ENCODE peak calls at places on chromosome 5, in four cellular contexts. One of them, this sample, is unnamed.
A peak's percentile ranks its signal among the peaks of the same experiment; 100 is the strongest.

GRCh38 chr5:151212361-151212899 is 11.5 kb downstream of the CCDC69 start:
- DNase-seq in AG09309: no peak
- DNase-seq in fibroblast of pulmonary artery: no peak
- DNase-seq in neural progenitor cell: no peak
- DNase-seq in this sample: no peak

GRCh38 chr5:137688248-137688840 is 47.5 kb downstream of the KLHL3 start:
- DNase-seq in fibroblast of pulmonary artery: no peak
- DNase-seq in AG09309: no peak
- DNase-seq in neural progenitor cell: no peak
- DNase-seq in this sample: no peak

GRCh38 chr5:139185589-139185988 is 12.6 kb downstream of the SIL1 start:
- DNase-seq in neural progenitor cell: no peak
- DNase-seq in AG09309: no peak
- DNase-seq in fibroblast of pulmonary artery: no peak
- DNase-seq in this sample: no peak

GRCh38 chr5:73438048-73438896 is 10.3 kb downstream of the FOXD1 start:
- DNase-seq in fibroblast of pulmonary artery: no peak
- DNase-seq in AG09309: no peak
- DNase-seq in neural progenitor cell: no peak
- DNase-seq in this sample: no peak

GRCh38 chr5:40656766-40657165 is 22.9 kb upstream of the PTGER4 start:
- DNase-seq in neural progenitor cell: no peak
- DNase-seq in fibroblast of pulmonary artery: no peak
- DNase-seq in AG09309: no peak
- DNase-seq in this sample: no peak

GRCh38 chr5:117424559-117424958 is 849.9 kb upstream of the SEMA6A start:
- DNase-seq in neural progenitor cell: no peak
- DNase-seq in fibroblast of pulmonary artery: no peak
- DNase-seq in AG09309: no peak
- DNase-seq in this sample: no peak

GRCh38 chr5:133627180-133627579 is 14.8 kb upstream of the FSTL4 start:
- DNase-seq in AG09309: no peak
- DNase-seq in neural progenitor cell: no peak
- DNase-seq in fibroblast of pulmonary artery: no peak
- DNase-seq in this sample: no peak

GRCh38 chr5:96885518-96886338 is 9.4 kb downstream of the ERAP2 start:
- DNase-seq in fibroblast of pulmonary artery: no peak
- DNase-seq in AG09309: no peak
- DNase-seq in neural progenitor cell: no peak
- DNase-seq in this sample: peak; percentile 19

GRCh38 chr5:76402880-76403712 is at the start of gene IQGAP2:
- DNase-seq in neural progenitor cell: peak; percentile 87
- DNase-seq in fibroblast of pulmonary artery: peak; percentile 52
- DNase-seq in AG09309: no peak
- DNase-seq in this sample: peak; percentile 90

GRCh38 chr5:136724161-136724560 is 358.8 kb upstream of the TRPC7 start:
- DNase-seq in AG09309: no peak
- DNase-seq in neural progenitor cell: no peak
- DNase-seq in fibroblast of pulmonary artery: no peak
- DNase-seq in this sample: no peak

GRCh38 chr5:135438712-135439111 is 8.4 kb downstream of the DCANP1 start:
- DNase-seq in fibroblast of pulmonary artery: no peak
- DNase-seq in neural progenitor cell: no peak
- DNase-seq in AG09309: no peak
- DNase-seq in this sample: no peak

GRCh38 chr5:73303139-73304079 is 130.4 kb downstream of the TMEM174 start:
- DNase-seq in neural progenitor cell: peak; percentile 76
- DNase-seq in fibroblast of pulmonary artery: no peak
- DNase-seq in AG09309: no peak
- DNase-seq in this sample: no peak

GRCh38 chr5:97425511-97425910 is 242.5 kb upstream of the RIOK2 start:
- DNase-seq in fibroblast of pulmonary artery: peak; percentile 46
- DNase-seq in AG09309: no peak
- DNase-seq in neural progenitor cell: peak; percentile 53
- DNase-seq in this sample: no peak

GRCh38 chr5:139140631-139141071 is 57.5 kb downstream of the SIL1 start:
- DNase-seq in AG09309: no peak
- DNase-seq in fibroblast of pulmonary artery: peak; percentile 18
- DNase-seq in neural progenitor cell: no peak
- DNase-seq in this sample: no peak

GRCh38 chr5:55324815-55325418 is 17.1 kb downstream of the MTREX start:
- DNase-seq in fibroblast of pulmonary artery: peak; percentile 73
- DNase-seq in neural progenitor cell: peak; percentile 20
- DNase-seq in AG09309: no peak
- DNase-seq in this sample: no peak

GRCh38 chr5:113218200-113218599 is 216.6 kb downstream of the TSSK1B start:
- DNase-seq in fibroblast of pulmonary artery: no peak
- DNase-seq in AG09309: no peak
- DNase-seq in neural progenitor cell: no peak
- DNase-seq in this sample: no peak

GRCh38 chr5:73374520-73375235 is 73.9 kb downstream of the FOXD1 start:
- DNase-seq in fibroblast of pulmonary artery: peak; percentile 73
- DNase-seq in neural progenitor cell: no peak
- DNase-seq in AG09309: no peak
- DNase-seq in this sample: no peak

GRCh38 chr5:107153304-107153703 is 517.4 kb downstream of the EFNA5 start:
- DNase-seq in fibroblast of pulmonary artery: no peak
- DNase-seq in neural progenitor cell: no peak
- DNase-seq in AG09309: no peak
- DNase-seq in this sample: no peak

GRCh38 chr5:32042571-32042970 is 131.5 kb downstream of the GOLPH3 start:
- DNase-seq in fibroblast of pulmonary artery: no peak
- DNase-seq in neural progenitor cell: peak; percentile 26
- DNase-seq in AG09309: no peak
- DNase-seq in this sample: no peak

GRCh38 chr5:147455321-147455720 is 54.5 kb downstream of the DPYSL3 start:
- DNase-seq in neural progenitor cell: peak; percentile 61
- DNase-seq in fibroblast of pulmonary artery: peak; percentile 98
- DNase-seq in AG09309: peak; percentile 88
- DNase-seq in this sample: peak; percentile 50

GRCh38 chr5:43601454-43602260 is 1.3 kb upstream of the NNT start:
- DNase-seq in AG09309: no peak
- DNase-seq in neural progenitor cell: no peak
- DNase-seq in fibroblast of pulmonary artery: peak; percentile 27
- DNase-seq in this sample: peak; percentile 67

GRCh38 chr5:189486-189885 is 1.8 kb upstream of the LRRC14B start:
- DNase-seq in neural progenitor cell: no peak
- DNase-seq in fibroblast of pulmonary artery: no peak
- DNase-seq in AG09309: no peak
- DNase-seq in this sample: no peak

GRCh38 chr5:172858990-172859811 is 25.1 kb downstream of the ERGIC1 start:
- DNase-seq in neural progenitor cell: no peak
- DNase-seq in AG09309: no peak
- DNase-seq in fibroblast of pulmonary artery: peak; percentile 79
- DNase-seq in this sample: no peak
- TF ChIP-seq CTCF in neural progenitor cell: no peak
- TF ChIP-seq CTCF in AG09309: no peak
- TF ChIP-seq CTCF in fibroblast of pulmonary artery: no peak
- TF ChIP-seq CTCF in this sample: no peak

DNA sequence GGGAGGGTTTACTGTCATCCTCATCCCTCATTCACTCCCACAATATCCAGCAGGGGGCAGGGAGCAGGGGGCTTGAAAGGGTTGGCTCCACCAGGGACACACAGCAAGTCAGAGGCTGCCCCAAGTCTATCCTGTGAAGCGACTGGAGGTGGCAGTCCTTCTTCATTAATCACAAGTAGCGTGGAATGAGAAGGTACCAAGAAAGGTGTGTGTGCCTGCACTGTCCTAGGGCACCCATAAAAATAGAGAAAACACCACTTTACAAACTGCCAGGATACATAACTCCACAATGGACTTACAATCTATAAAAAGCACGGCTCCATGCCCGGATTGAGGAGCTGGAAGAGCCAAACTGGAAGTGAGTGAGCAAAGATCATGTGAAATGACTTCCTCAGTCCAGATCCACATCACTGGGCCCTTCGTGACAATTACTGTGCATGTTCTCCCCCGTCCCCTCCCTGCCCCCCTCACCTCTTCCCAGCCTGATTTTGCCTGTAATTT is 183.9 kb downstream of the SLIT3 start:
- DNase-seq in neural progenitor cell: peak; percentile 49
- DNase-seq in AG09309: no peak
- DNase-seq in fibroblast of pulmonary artery: no peak
- DNase-seq in this sample: no peak
- TF ChIP-seq CTCF in neural progenitor cell: peak; percentile 28
- TF ChIP-seq CTCF in AG09309: peak; percentile 21
- TF ChIP-seq CTCF in fibroblast of pulmonary artery: no peak
- TF ChIP-seq CTCF in this sample: no peak

DNA sequence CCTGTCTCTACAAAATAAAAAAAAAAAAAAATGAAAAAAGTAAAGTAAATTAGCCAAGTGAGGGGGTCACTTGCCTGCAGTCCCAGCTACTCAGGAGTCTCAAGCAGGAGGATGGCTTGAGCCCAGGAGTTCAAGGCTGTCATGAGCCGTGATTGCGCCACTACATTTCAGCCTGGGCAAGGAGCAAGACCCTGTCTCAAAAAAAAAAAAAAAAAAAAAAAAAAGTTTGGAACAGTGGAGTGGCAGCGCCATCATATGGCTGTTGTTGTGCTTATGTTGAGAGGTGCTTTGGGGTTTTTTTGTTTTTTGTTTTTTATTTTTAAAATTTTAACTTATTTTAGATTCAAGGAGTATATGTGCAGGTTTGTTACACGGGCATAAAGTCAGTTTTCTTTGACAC is 3.6 kb downstream of the BRIX1 start:
- DNase-seq in fibroblast of pulmonary artery: no peak
- DNase-seq in AG09309: no peak
- DNase-seq in neural progenitor cell: no peak
- DNase-seq in this sample: no peak
- TF ChIP-seq CTCF in fibroblast of pulmonary artery: peak; percentile 23
- TF ChIP-seq CTCF in AG09309: peak; percentile 26
- TF ChIP-seq CTCF in neural progenitor cell: peak; percentile 28
- TF ChIP-seq CTCF in this sample: no peak

GRCh38 chr5:28779161-28779754 is 1740.9 kb upstream of the CDH9 start:
- DNase-seq in fibroblast of pulmonary artery: no peak
- DNase-seq in AG09309: no peak
- DNase-seq in neural progenitor cell: peak; percentile 26
- DNase-seq in this sample: no peak
- TF ChIP-seq CTCF in fibroblast of pulmonary artery: no peak
- TF ChIP-seq CTCF in AG09309: no peak
- TF ChIP-seq CTCF in neural progenitor cell: peak; percentile 46
- TF ChIP-seq CTCF in this sample: no peak

GRCh38 chr5:57853929-57854697 is 371.5 kb upstream of the ACTBL2 start:
- DNase-seq in fibroblast of pulmonary artery: no peak
- DNase-seq in AG09309: no peak
- DNase-seq in neural progenitor cell: no peak
- DNase-seq in this sample: no peak
- TF ChIP-seq CTCF in fibroblast of pulmonary artery: no peak
- TF ChIP-seq CTCF in AG09309: no peak
- TF ChIP-seq CTCF in neural progenitor cell: no peak
- TF ChIP-seq CTCF in this sample: no peak

DNA sequence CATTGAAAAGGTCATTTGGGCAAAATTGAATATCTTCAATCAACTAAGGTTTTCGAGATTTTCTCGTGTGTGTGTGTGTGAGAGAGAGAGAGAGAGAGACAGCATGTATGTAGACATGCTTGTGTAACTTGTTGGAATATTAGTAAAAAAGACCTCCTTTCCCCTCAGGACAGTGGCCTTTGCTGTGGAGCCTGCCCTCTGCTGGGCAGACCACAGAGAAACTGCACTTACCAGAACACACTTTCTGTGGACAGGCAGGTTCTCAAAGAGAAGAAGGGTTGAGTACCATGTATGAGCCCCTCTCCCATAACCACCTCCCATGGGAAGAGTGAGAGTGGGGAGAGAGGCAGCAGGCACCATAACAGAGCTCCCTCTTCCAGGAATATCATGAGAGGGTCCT is 45.6 kb downstream of the CFAP90 start:
- DNase-seq in neural progenitor cell: peak; percentile 26
- DNase-seq in fibroblast of pulmonary artery: peak; percentile 3
- DNase-seq in AG09309: no peak
- DNase-seq in this sample: no peak
- TF ChIP-seq CTCF in neural progenitor cell: peak; percentile 53
- TF ChIP-seq CTCF in fibroblast of pulmonary artery: peak; percentile 21
- TF ChIP-seq CTCF in AG09309: peak; percentile 18
- TF ChIP-seq CTCF in this sample: peak; percentile 59

GRCh38 chr5:84148651-84149050 is 236.0 kb downstream of the EDIL3 start:
- DNase-seq in AG09309: no peak
- DNase-seq in neural progenitor cell: no peak
- DNase-seq in fibroblast of pulmonary artery: no peak
- DNase-seq in this sample: no peak

GRCh38 chr5:84149094-84149493 is 235.6 kb downstream of the EDIL3 start:
- DNase-seq in AG09309: no peak
- DNase-seq in neural progenitor cell: peak; percentile 9
- DNase-seq in fibroblast of pulmonary artery: no peak
- DNase-seq in this sample: no peak
- TF ChIP-seq CTCF in AG09309: no peak
- TF ChIP-seq CTCF in neural progenitor cell: no peak
- TF ChIP-seq CTCF in fibroblast of pulmonary artery: no peak
- TF ChIP-seq CTCF in this sample: no peak

GRCh38 chr5:72280655-72281069 is 39.4 kb downstream of the MRPS27 start:
- DNase-seq in fibroblast of pulmonary artery: peak; percentile 66
- DNase-seq in AG09309: no peak
- DNase-seq in neural progenitor cell: peak; percentile 61
- DNase-seq in this sample: no peak
- TF ChIP-seq CTCF in fibroblast of pulmonary artery: peak; percentile 69
- TF ChIP-seq CTCF in AG09309: peak; percentile 65
- TF ChIP-seq CTCF in neural progenitor cell: peak; percentile 67
- TF ChIP-seq CTCF in this sample: peak; percentile 30

DNA sequence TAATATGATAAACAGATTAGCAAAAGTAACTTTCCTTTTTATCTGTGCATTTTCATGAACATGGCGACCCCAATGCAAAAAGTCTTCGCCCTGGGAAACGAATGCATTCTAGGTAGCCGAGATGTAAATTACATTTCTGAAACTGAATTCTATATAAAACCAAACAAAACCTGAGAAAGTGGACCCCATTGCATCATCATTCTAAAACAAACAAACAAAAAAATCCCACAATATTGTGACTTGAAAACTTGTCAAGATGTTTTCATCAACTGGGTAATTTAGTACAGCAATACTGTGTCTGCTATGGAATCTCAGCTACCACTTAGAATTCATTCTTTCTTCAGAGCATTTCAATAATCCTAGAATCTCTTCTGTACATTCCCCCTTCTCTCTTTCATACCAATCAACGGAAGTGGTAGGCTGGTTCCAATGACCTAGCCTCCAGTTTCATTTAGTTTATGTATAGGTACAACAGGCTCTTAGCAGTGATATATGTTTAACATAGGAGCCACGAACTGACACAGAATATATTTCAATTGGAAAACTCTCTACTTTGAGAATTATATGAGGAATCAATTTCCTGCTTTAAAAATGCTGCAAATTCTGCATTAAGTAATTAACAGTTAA is 85.6 kb downstream of the FBXW11 start:
- DNase-seq in fibroblast of pulmonary artery: no peak
- DNase-seq in AG09309: no peak
- DNase-seq in neural progenitor cell: no peak
- DNase-seq in this sample: peak; percentile 22
- TF ChIP-seq CTCF in fibroblast of pulmonary artery: no peak
- TF ChIP-seq CTCF in AG09309: no peak
- TF ChIP-seq CTCF in neural progenitor cell: no peak
- TF ChIP-seq CTCF in this sample: no peak

GRCh38 chr5:170092702-170093101 is 13.0 kb upstream of the FOXI1 start:
- DNase-seq in AG09309: no peak
- DNase-seq in fibroblast of pulmonary artery: no peak
- DNase-seq in neural progenitor cell: no peak
- DNase-seq in this sample: no peak
- TF ChIP-seq CTCF in AG09309: no peak
- TF ChIP-seq CTCF in fibroblast of pulmonary artery: no peak
- TF ChIP-seq CTCF in neural progenitor cell: no peak
- TF ChIP-seq CTCF in this sample: no peak